ENCODE peak calls at places on chromosomes 5 and 9, in ten cellular contexts. I is AG04450, Z is heart right ventricle, P is brain microvascular endothelial cell, N is A549, W is HFFc6, J is fibroblast of the aortic adventitia, R is AG09309, S is AG04449, D is BE2C. M is an unnamed sample.

GRCh38 chr5:171419663-171420428 is 399 bp downstream of the FGF18 start:
- DNase-seq in I (no peak), W (no peak), J (no peak), Z (peak), S (no peak), R (no peak), D (peak), P (no peak), N (peak), M (peak)

GRCh38 chr5:144812770-144813169 is 642.1 kb downstream of the KCTD16 start:
- DNase-seq in N (peak), S (peak), J (peak), Z (no peak), D (no peak), I (peak), P (peak), R (peak), W (peak), M (no peak)

GRCh38 chr9:93083592-93084470 is 12.2 kb upstream of the CARD19 start:
- DNase-seq in R (no peak), N (no peak), J (no peak), Z (no peak), D (no peak), P (no peak), I (no peak), W (no peak), S (no peak), M (no peak)

GRCh38 chr5:139915834-139916233 is 120.2 kb downstream of the PSD2 start:
- DNase-seq in P (no peak), R (no peak), Z (no peak), I (no peak), D (no peak), N (no peak), W (no peak), S (no peak), J (no peak), M (no peak)

GRCh38 chr5:17432571-17432970 is 65.5 kb upstream of the TAF11L2 start:
- DNase-seq in J (no peak), N (no peak), Z (no peak), P (no peak), R (no peak), D (no peak), W (no peak), S (no peak), I (no peak), M (no peak)

GRCh38 chr5:34655354-34655991 is 655 bp upstream of the RAI14 start:
- DNase-seq in S (peak), R (peak), D (no peak), P (peak), J (peak), I (peak), N (peak), W (peak), Z (peak), M (no peak)

GRCh38 chr9:76576344-76576743 is 117.4 kb downstream of the GCNT1 start:
- DNase-seq in P (peak), J (peak), Z (no peak), N (no peak), D (no peak), R (peak), I (no peak), W (peak), S (peak), M (peak)

GRCh38 chr9:112921549-112921948 is 30.9 kb upstream of the SLC46A2 start:
- DNase-seq in P (peak), N (peak), R (peak), I (peak), W (peak), J (peak), S (peak), D (peak), Z (no peak), M (no peak)

GRCh38 chr5:14405267-14405666 is 176.3 kb upstream of the OTULINL start:
- DNase-seq in R (no peak), D (no peak), W (no peak), Z (no peak), N (peak), P (no peak), S (no peak), I (no peak), J (peak), M (no peak)

GRCh38 chr5:151682751-151683331 is 3.9 kb downstream of the SPARC start:
- DNase-seq in J (peak), N (no peak), I (no peak), D (no peak), S (no peak), W (peak), R (no peak), Z (peak), P (no peak), M (no peak)

GRCh38 chr5:53481354-53481886 is 991 bp downstream of the FST start:
- DNase-seq in I (no peak), W (no peak), J (peak), Z (no peak), S (no peak), R (no peak), P (no peak), D (no peak), N (no peak), M (no peak)

GRCh38 chr5:90483206-90483605 is 8.5 kb downstream of the POLR3G start:
- DNase-seq in S (peak), D (no peak), J (no peak), P (peak), W (no peak), Z (no peak), N (no peak), I (no peak), R (no peak), M (no peak)

GRCh38 chr5:172380261-172380991 is 73.9 kb downstream of the SH3PXD2B start:
- DNase-seq in P (no peak), N (no peak), J (no peak), W (peak), I (no peak), Z (no peak), S (no peak), D (no peak), R (no peak), M (no peak)

GRCh38 chr5:141841781-141842180 is 36.4 kb downstream of the PCDH1 start:
- DNase-seq in W (no peak), I (no peak), N (no peak), R (no peak), J (no peak), S (no peak), P (no peak), Z (no peak), D (no peak), M (no peak)

GRCh38 chr5:371811-372555 is 50.5 kb downstream of the AHRR start:
- DNase-seq in Z (no peak), J (no peak), R (no peak), P (no peak), D (no peak), S (no peak), N (no peak), W (no peak), I (no peak), M (no peak)

GRCh38 chr9:92564479-92564878 is 28.7 kb upstream of the ECM2 start:
- DNase-seq in D (no peak), R (no peak), J (peak), Z (no peak), I (peak), N (no peak), W (no peak), P (no peak), S (no peak), M (no peak)

GRCh38 chr9:126057036-126057435 is 269.6 kb upstream of the MVB12B start:
- DNase-seq in I (no peak), W (no peak), R (no peak), P (no peak), N (no peak), S (no peak), D (no peak), J (no peak), Z (no peak), M (no peak)

GRCh38 chr9:37999501-38000189 is 69.4 kb downstream of the SHB start:
- DNase-seq in J (no peak), N (no peak), R (no peak), W (peak), S (no peak), D (no peak), I (no peak), P (peak), Z (no peak), M (no peak)

GRCh38 chr9:9142001-9142400 is 1342.4 kb upstream of the DMAC1 start:
- DNase-seq in R (no peak), J (no peak), N (no peak), P (no peak), I (no peak), Z (no peak), D (no peak), S (no peak), W (no peak), M (no peak)

GRCh38 chr9:130997395-130997684 is 11.6 kb upstream of the LAMC3 start:
- DNase-seq in D (no peak), P (no peak), S (no peak), J (no peak), W (no peak), Z (no peak), I (no peak), R (no peak), N (no peak), M (no peak)

GRCh38 chr9:130997925-130998595 is 10.9 kb upstream of the LAMC3 start:
- DNase-seq in D (peak), N (peak), I (peak), P (peak), J (peak), R (no peak), Z (peak), S (no peak), W (peak), M (no peak)

GRCh38 chr9:130999265-130999623 is 9.7 kb upstream of the LAMC3 start:
- DNase-seq in W (no peak), J (no peak), I (no peak), Z (no peak), P (no peak), D (no peak), R (no peak), S (no peak), N (no peak), M (no peak)

GRCh38 chr9:130996672-130997394 is 12.1 kb upstream of the LAMC3 start:
- DNase-seq in R (no peak), J (no peak), N (peak), W (no peak), P (no peak), S (no peak), I (no peak), Z (no peak), D (no peak), M (no peak)

DNA sequence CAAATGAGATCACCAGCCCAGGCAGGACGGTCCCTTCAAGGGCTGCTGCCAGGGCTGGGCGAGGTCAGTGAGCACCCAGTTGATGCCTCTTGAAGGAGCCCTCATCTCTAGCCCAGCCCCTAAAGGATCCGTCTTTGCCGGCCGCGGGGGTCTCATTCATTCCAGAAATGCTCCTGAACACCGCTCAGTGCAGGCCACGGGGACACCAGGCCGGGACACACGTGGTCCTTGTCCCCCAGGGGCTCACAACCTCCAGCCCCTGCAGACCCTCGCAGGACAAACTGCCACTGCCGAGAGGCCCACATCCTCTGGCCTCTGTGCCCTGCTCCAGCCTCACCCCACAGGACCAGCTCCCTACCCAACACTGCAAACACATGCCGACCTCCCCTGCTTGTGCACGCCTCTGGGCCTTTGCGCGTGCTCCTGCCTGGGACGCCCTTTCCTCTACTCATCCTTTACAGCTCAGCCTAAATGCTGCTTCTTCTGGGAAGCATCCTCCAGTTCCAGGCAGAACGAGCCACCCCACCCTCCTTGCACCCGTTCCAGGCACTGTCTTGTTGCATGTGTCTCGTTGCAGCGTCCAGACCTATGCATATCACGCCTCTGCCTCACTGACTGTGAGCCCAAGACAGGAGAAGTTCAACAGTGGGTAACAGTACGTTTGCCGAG is 10.2 kb upstream of the LAMC3 start:
- DNase-seq in S (no peak), N (no peak), D (no peak), I (no peak), Z (no peak), R (no peak), J (peak), W (no peak), P (no peak), M (no peak)
- TF ChIP-seq CTCF in S (no peak), N (no peak), D (no peak), I (no peak), Z (no peak), R (no peak), J (no peak), W (peak), P (no peak), M (no peak)

DNA sequence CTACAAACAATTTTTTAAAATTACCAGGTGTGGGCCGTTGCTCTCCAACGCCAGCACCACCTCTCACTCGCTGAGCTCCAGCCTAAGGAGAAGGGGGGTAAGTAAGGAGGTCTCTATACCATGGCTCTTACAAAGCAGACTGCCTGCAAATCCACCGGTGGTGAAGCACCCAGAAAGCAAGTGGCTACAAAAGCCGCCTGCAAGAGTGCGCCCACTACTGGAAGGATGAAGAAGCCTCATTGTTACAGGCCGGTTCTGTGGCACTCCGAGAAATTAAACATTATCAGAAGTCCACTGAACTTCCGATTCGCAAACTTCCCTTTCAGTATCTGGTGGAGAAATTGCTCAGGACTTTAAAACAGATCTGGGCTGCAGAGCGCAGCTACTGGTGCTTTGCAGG is 46.0 kb downstream of the CDO1 start:
- DNase-seq in Z (no peak), N (peak), I (no peak), D (peak), W (no peak), P (no peak), S (no peak), R (no peak), J (no peak), M (no peak)
- TF ChIP-seq CTCF in Z (no peak), N (peak), I (peak), D (peak), W (peak), P (peak), S (peak), R (peak), J (no peak), M (no peak)

DNA sequence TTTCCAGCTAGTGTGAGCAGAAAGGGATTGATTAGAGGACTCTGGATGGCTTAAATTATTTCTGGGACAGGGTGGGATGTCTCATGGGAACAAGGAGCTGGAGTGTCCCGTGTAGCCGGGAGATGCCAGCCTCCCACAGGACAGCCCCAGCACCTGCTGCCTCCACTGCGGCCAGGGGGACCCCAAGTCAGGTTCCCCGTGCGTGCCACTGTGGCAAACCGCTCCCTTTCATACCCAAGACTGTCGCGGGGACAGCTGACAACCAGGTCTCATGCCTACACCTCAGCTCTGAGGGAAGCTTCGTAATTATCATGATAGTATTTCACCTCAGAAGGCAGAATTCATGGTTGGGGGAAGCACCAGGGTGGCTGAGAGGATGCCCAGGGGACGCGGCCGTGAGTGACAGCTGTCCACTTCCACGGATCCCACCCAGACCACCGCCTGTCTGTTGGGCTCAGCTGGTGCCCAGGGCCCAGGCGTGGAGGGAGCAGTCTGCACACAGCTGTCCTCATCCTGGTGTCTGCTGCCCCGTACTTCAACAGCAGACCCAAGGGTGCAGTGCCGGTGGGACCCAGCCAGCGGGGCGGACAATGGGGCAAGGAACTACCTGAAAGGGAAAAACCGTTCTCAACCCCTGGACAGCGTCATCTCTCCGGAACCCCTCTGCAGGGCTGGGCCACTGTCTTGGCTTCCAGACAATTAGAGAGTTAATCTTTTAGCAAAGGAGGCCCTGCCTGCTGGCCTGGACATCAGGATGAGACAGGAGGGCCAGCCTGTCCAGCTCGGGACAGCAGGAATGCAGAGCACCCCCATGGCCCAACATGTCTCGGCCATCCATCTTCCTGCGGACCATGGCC is 166.9 kb downstream of the OLFM1 start:
- DNase-seq in J (no peak), S (no peak), R (no peak), P (no peak), I (no peak), D (peak), N (no peak), Z (no peak), W (no peak), M (no peak)
- TF ChIP-seq CTCF in J (no peak), S (no peak), R (no peak), P (no peak), I (no peak), D (no peak), N (no peak), Z (no peak), W (no peak), M (no peak)

GRCh38 chr5:124725622-124726258 is 20.7 kb downstream of the ZNF608 start:
- DNase-seq in R (no peak), W (no peak), I (no peak), D (no peak), N (no peak), J (no peak), Z (no peak), P (no peak), S (no peak), M (no peak)

GRCh38 chr5:124728331-124729307 is 17.8 kb downstream of the ZNF608 start:
- DNase-seq in D (no peak), I (no peak), J (no peak), S (no peak), Z (no peak), P (no peak), W (no peak), N (no peak), R (no peak), M (no peak)

GRCh38 chr5:124726631-124727362 is 19.6 kb downstream of the ZNF608 start:
- DNase-seq in P (no peak), I (no peak), D (no peak), N (no peak), W (no peak), Z (no peak), S (no peak), J (no peak), R (no peak), M (no peak)

GRCh38 chr5:124724357-124725039 is 21.9 kb downstream of the ZNF608 start:
- DNase-seq in P (no peak), J (no peak), W (no peak), Z (no peak), I (no peak), D (no peak), R (no peak), N (no peak), S (no peak), M (no peak)

GRCh38 chr5:124725040-124725434 is 21.4 kb downstream of the ZNF608 start:
- DNase-seq in R (no peak), P (no peak), D (no peak), W (no peak), N (no peak), S (no peak), J (no peak), I (no peak), Z (no peak), M (no peak)
- TF ChIP-seq CTCF in R (no peak), P (peak), D (peak), W (peak), N (no peak), S (no peak), J (no peak), I (no peak), Z (no peak), M (no peak)

DNA sequence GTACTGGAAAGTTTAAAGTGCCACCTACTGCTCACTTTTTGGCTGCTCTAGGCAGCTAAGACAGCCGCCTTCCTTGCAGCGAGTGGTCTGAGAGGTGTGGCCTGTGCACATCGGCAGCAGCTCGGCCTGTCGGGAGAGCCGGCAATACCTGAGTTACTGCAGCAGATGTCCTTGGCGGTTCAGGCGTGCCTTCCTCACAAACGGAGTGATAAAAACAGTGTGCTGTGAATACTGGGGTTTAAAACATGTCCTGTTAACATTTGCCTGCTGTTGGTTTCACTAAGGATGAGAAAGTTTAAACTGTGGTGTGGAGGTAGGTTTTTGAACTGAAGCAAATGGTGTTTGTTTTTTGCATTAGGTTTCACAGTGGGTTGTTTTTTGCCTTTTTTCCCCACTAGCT is 12.9 kb downstream of the TRAF2 start:
- DNase-seq in Z (no peak), D (no peak), S (no peak), J (no peak), W (no peak), R (no peak), P (no peak), N (peak), I (no peak), M (no peak)
- TF ChIP-seq CTCF in Z (no peak), D (no peak), S (no peak), J (no peak), W (no peak), R (no peak), P (no peak), N (no peak), I (no peak), M (no peak)

DNA sequence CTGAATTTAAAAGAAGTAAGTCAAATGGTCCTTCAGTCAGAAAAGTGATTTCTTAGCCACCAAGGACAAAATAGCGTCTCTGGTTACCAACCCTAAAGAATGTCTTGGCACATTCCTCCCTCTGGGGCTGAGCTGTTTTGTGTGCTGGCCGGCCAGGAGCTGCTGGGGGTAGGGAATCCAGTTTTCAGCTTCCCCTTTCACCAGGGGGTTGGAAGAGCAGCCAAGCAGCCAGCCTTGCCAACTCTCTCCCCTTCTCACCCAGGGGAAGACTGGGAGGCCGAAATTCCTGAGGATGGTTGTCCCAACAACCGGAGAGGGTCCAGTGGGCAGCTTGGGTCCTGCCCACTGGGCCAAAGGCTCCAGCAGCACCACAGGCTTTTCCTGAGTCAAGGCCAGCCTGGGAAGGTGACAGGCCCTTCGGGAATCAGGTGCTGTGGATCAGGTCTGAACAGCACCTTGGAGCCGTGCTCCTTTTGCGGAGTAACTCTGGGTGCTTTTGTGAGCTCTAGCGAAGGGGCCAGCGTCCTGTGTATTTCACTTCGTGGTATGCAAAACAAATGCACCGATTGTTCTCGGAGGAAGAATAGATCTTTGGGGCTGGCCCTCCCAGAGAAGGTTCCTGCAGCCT is 4.2 kb downstream of the WWC1 start:
- DNase-seq in D (no peak), N (peak), I (peak), W (peak), R (peak), Z (no peak), P (peak), S (no peak), J (peak), M (no peak)
- TF ChIP-seq CTCF in D (no peak), N (peak), I (peak), W (peak), R (peak), Z (no peak), P (peak), S (peak), J (peak), M (no peak)

GRCh38 chr9:121598167-121599000 is 53.0 kb upstream of the DAB2IP start:
- DNase-seq in Z (peak), R (peak), J (peak), D (no peak), W (peak), S (peak), P (peak), N (no peak), I (peak), M (no peak)
- TF ChIP-seq CTCF in Z (peak), R (peak), J (peak), D (no peak), W (peak), S (peak), P (peak), N (no peak), I (peak), M (no peak)